ENCODE peak calls at places on chromosomes 5 and 9, in ten cellular contexts. T is ascending aorta; X is HL-60; K is stimulated activated CD8-positive, alpha-beta memory T cell treated with anti-CD3 and anti-CD28 coated beads, Interleukin-7, amount 100 ng/mL, for 4 hours; Z is CD8-positive, alpha-beta memory T cell; J is lung; P is ELF-1; O is EH; I is NCI-H1436; F is activated effector memory CD4-positive, alpha-beta T cell treated with Interleukin-2 at 50 U/mL for 16 hours. V is an unnamed sample.
A peak's percentile ranks its signal among the peaks of the same experiment; 100 is the strongest.

GRCh38 chr9:79644048-79644447 is 72.3 kb downstream of the TLE4 start:
- DNase-seq in J (no peak), I (no peak), Z (no peak), X (no peak), P (no peak), O (no peak), T (no peak), F (no peak), K (no peak), V (no peak)

GRCh38 chr9:134894136-134894860 is 13.7 kb downstream of the FCN2 start:
- DNase-seq in X (no peak), Z (no peak), K (no peak), O (no peak), F (no peak), P (no peak), I (no peak), T (peak; percentile 15), J (no peak), V (no peak)

GRCh38 chr9:134459573-134459972 is 133.3 kb downstream of the RXRA start:
- DNase-seq in T (no peak), J (no peak), I (no peak), F (no peak), K (no peak), Z (no peak), X (no peak), O (no peak), P (no peak), V (no peak)

GRCh38 chr5:149228610-149229297 is 42.9 kb upstream of the AFAP1L1 start:
- DNase-seq in Z (no peak), I (no peak), X (peak; percentile 14), J (peak; percentile 49), F (no peak), K (no peak), P (no peak), T (peak; percentile 74), O (peak; percentile 91), V (no peak)

GRCh38 chr5:151694035-151694485 is 7.3 kb upstream of the SPARC start:
- DNase-seq in P (no peak), J (no peak), F (no peak), T (peak; percentile 39), O (peak; percentile 9), Z (no peak), X (no peak), I (no peak), K (no peak), V (no peak)

GRCh38 chr9:126690431-126691051 is 76.8 kb downstream of the LMX1B start:
- DNase-seq in I (peak; percentile 37), T (no peak), O (peak; percentile 17), K (peak; percentile 32), X (no peak), Z (peak; percentile 34), P (peak; percentile 85), J (peak; percentile 41), F (peak; percentile 27), V (peak; percentile 85)

GRCh38 chr5:60076746-60077145 is 183.2 kb upstream of the PDE4D start:
- DNase-seq in F (no peak), O (no peak), J (no peak), P (no peak), T (no peak), K (no peak), X (no peak), Z (peak; percentile 0), I (no peak), V (no peak)

GRCh38 chr9:136624184-136624951 is 38.3 kb upstream of the EGFL7 start:
- DNase-seq in I (no peak), X (no peak), K (no peak), Z (no peak), T (no peak), O (no peak), J (no peak), F (no peak), P (no peak), V (no peak)

GRCh38 chr5:132055808-132056609 is 4.4 kb upstream of the IL3 start:
- DNase-seq in I (no peak), P (peak; percentile 1), X (no peak), F (peak; percentile 39), T (peak; percentile 64), O (no peak), K (peak; percentile 42), J (peak; percentile 27), Z (peak; percentile 40), V (peak; percentile 7)

GRCh38 chr5:179118338-179118737 is 58.2 kb downstream of the ZNF354C start:
- DNase-seq in I (no peak), O (no peak), Z (no peak), F (no peak), T (peak; percentile 2), X (no peak), K (no peak), P (no peak), J (no peak), V (no peak)

GRCh38 chr9:113564804-113565237 is 101.3 kb downstream of the RGS3 start:
- DNase-seq in F (no peak), T (peak; percentile 90), I (peak; percentile 21), P (peak; percentile 87), J (peak; percentile 70), Z (no peak), O (peak; percentile 87), K (no peak), X (no peak), V (no peak)

GRCh38 chr9:77906991-77907390 is 124.6 kb downstream of the GNAQ start:
- DNase-seq in I (no peak), F (no peak), X (peak; percentile 24), T (no peak), P (no peak), J (no peak), O (no peak), K (no peak), Z (no peak), V (no peak)

GRCh38 chr9:74887041-74887980 is at the start of gene TRPM6:
- DNase-seq in P (peak; percentile 71), J (peak; percentile 85), I (peak; percentile 21), O (peak; percentile 75), X (peak; percentile 57), F (peak; percentile 4), Z (peak; percentile 13), T (peak; percentile 85), K (peak; percentile 7), V (peak; percentile 21)

GRCh38 chr5:147913786-147914185 is 7.4 kb upstream of the C5orf46 start:
- DNase-seq in Z (no peak), T (no peak), P (no peak), I (no peak), X (no peak), J (no peak), K (no peak), F (no peak), O (no peak), V (no peak)

GRCh38 chr5:160472482-160472881 is 50.8 kb downstream of the PTTG1 start:
- DNase-seq in T (no peak), Z (no peak), X (no peak), O (no peak), J (no peak), P (no peak), K (no peak), I (no peak), F (no peak), V (no peak)

GRCh38 chr5:172559004-172559932 is 81.8 kb upstream of the NEURL1B start:
- DNase-seq in J (no peak), O (peak; percentile 94), Z (no peak), F (no peak), K (no peak), X (no peak), T (no peak), P (no peak), I (no peak), V (no peak)

GRCh38 chr5:118253401-118254061 is 734.8 kb downstream of the DTWD2 start:
- DNase-seq in T (no peak), Z (no peak), I (no peak), J (no peak), O (no peak), P (no peak), X (no peak), F (no peak), K (no peak), V (no peak)

GRCh38 chr9:83383034-83383433 is 155.2 kb downstream of the FRMD3 start:
- DNase-seq in F (no peak), I (no peak), T (no peak), X (no peak), Z (no peak), K (no peak), P (no peak), O (no peak), J (no peak), V (no peak)

GRCh38 chr5:170523129-170523497 is 19.3 kb downstream of the KCNIP1 start:
- DNase-seq in X (no peak), O (no peak), K (no peak), T (no peak), J (no peak), F (no peak), Z (no peak), P (peak; percentile 23), I (no peak), V (no peak)

GRCh38 chr5:67363195-67363594 is 166.6 kb upstream of the CD180 start:
- DNase-seq in Z (no peak), T (no peak), K (no peak), O (no peak), I (no peak), F (no peak), J (no peak), X (no peak), P (no peak), V (no peak)

V was measured in GM13977.